ENCODE peak calls at places on chromosomes 5 and 9, in five cellular contexts. L is DND-41; S is omental fat pad; D is lung microvascular endothelial cell; G is stimulated activated CD4-positive, alpha-beta T cell treated with anti-CD3 and anti-CD28 coated beads, Interleukin-2, amount 100 ng/mL, for 48 hours. M is an unnamed sample.
A peak's percentile ranks its signal among the peaks of the same experiment; 100 is the strongest.

GRCh38 chr9:129008469-129008965 is 19.6 kb downstream of the SH3GLB2 start:
- DNase-seq in L (no peak), S (no peak), D (no peak), G (no peak), M (no peak)

GRCh38 chr9:37034320-37034937 is 361 bp upstream of the PAX5 start:
- DNase-seq in L (no peak), S (no peak), D (no peak), G (no peak), M (no peak)

GRCh38 chr9:1458503-1458902 is 408.3 kb downstream of the DMRT2 start:
- DNase-seq in L (no peak), S (no peak), D (no peak), G (no peak), M (no peak)

GRCh38 chr9:110031511-110032173 is 176.3 kb downstream of the C9orf152 start:
- DNase-seq in L (no peak), S (no peak), D (no peak), G (no peak), M (no peak)

GRCh38 chr5:9209846-9210547 is 335.9 kb downstream of the SEMA5A start:
- DNase-seq in L (no peak), S (no peak), D (no peak), G (no peak), M (no peak)

GRCh38 chr5:77861576-77861975 is 85.4 kb upstream of the TBCA start:
- DNase-seq in L (no peak), S (no peak), D (no peak), G (no peak), M (no peak)

GRCh38 chr9:137582286-137582860 is 3.6 kb upstream of the DPH7 start:
- DNase-seq in L (no peak), S (no peak), D (peak; percentile 36), G (no peak), M (no peak)

GRCh38 chr5:118996098-118996497 is 7.8 kb upstream of the DTWD2 start:
- DNase-seq in L (no peak), S (no peak), D (no peak), G (no peak), M (no peak)

GRCh38 chr5:170296935-170297588 is 515 bp downstream of the LCP2 start:
- DNase-seq in L (peak; percentile 38), S (no peak), D (no peak), G (no peak), M (no peak)

GRCh38 chr5:109691248-109691574 is 1.5 kb downstream of the MAN2A1 start:
- DNase-seq in L (peak; percentile 60), S (no peak), D (no peak), G (no peak), M (no peak)

GRCh38 chr9:91930475-91930874 is 19.6 kb downstream of the ROR2 start:
- DNase-seq in L (no peak), S (no peak), D (peak; percentile 7), G (no peak), M (no peak)

GRCh38 chr5:40405230-40405629 is 274.5 kb upstream of the PTGER4 start:
- DNase-seq in L (no peak), S (no peak), D (no peak), G (no peak), M (no peak)

GRCh38 chr5:675111-675875 is 17.9 kb downstream of the TPPP start:
- DNase-seq in L (no peak), S (no peak), D (no peak), G (no peak), M (peak; percentile 60)

GRCh38 chr5:73901455-73901854 is 275.5 kb downstream of the ARHGEF28 start:
- DNase-seq in L (no peak), S (no peak), D (no peak), G (no peak), M (no peak)

GRCh38 chr5:66247176-66247960 is 103.3 kb downstream of the SREK1 start:
- DNase-seq in L (no peak), S (no peak), D (no peak), G (no peak), M (no peak)

GRCh38 chr5:17257705-17258273 is 40.4 kb downstream of the BASP1 start:
- DNase-seq in L (no peak), S (no peak), D (no peak), G (no peak), M (no peak)

GRCh38 chr9:5876711-5877110 is 14.0 kb upstream of the MLANA start:
- DNase-seq in L (no peak), S (no peak), D (no peak), G (no peak), M (no peak)

GRCh38 chr5:54610197-54610898 is 92.8 kb downstream of the SNX18 start:
- DNase-seq in L (peak; percentile 57), S (no peak), D (peak; percentile 14), G (no peak), M (no peak)

GRCh38 chr5:96884995-96885394 is 8.7 kb downstream of the ERAP2 start:
- DNase-seq in L (no peak), S (no peak), D (no peak), G (no peak), M (no peak)

GRCh38 chr9:89421595-89421994 is 76.3 kb downstream of the SEMA4D start:
- DNase-seq in L (no peak), S (peak; percentile 48), D (no peak), G (no peak), M (no peak)

GRCh38 chr9:109158656-109159055 is 8.4 kb downstream of the FRRS1L start:
- DNase-seq in L (no peak), S (no peak), D (no peak), G (no peak), M (no peak)

GRCh38 chr9:93826209-93826608 is 128.9 kb downstream of the BARX1 start:
- DNase-seq in L (no peak), S (no peak), D (no peak), G (peak; percentile 54), M (peak; percentile 63)

GRCh38 chr5:139344177-139344576 is 2.5 kb downstream of the PAIP2 start:
- DNase-seq in L (no peak), S (no peak), D (no peak), G (no peak), M (no peak)